ENCODE peak calls at places on chromosomes 13 and 19, in six cellular contexts. T is A549, M is gastrocnemius medialis, L is upper lobe of left lung, J is K562, N is body of pancreas. O is an unnamed sample.

GRCh38 chr19:15829786-15830185 is 14.3 kb upstream of the OR10H1 start:
- ATAC-seq in T (no peak), M (no peak), L (no peak), J (no peak), N (no peak), O (no peak)

GRCh38 chr13:50845211-50845610 is 1.7 kb upstream of the DLEU7 start:
- ATAC-seq in T (no peak), M (no peak), L (no peak), J (no peak), N (no peak), O (no peak)

GRCh38 chr13:97856001-97856675 is 97.3 kb upstream of the IPO5 start:
- ATAC-seq in T (peak), M (peak), L (peak), J (no peak), N (peak), O (peak)

GRCh38 chr19:42655748-42656147 is 61.0 kb upstream of the CEACAM8 start:
- ATAC-seq in T (peak), M (no peak), L (no peak), J (no peak), N (peak), O (no peak)

GRCh38 chr13:101649490-101650126 is 197.1 kb downstream of the ITGBL1 start:
- ATAC-seq in T (peak), M (peak), L (peak), J (no peak), N (no peak), O (peak)

GRCh38 chr13:106348032-106348431 is 187.4 kb downstream of the EFNB2 start:
- ATAC-seq in T (no peak), M (no peak), L (no peak), J (no peak), N (no peak), O (no peak)

GRCh38 chr13:99614465-99614885 is 113.2 kb downstream of the TM9SF2 start:
- ATAC-seq in T (peak), M (no peak), L (peak), J (peak), N (peak), O (no peak)

GRCh38 chr19:4742717-4743646 is 19.3 kb upstream of the DPP9 start:
- ATAC-seq in T (no peak), M (peak), L (peak), J (no peak), N (peak), O (peak)

GRCh38 chr13:62290542-62290941 is 874.9 kb upstream of the PCDH20 start:
- ATAC-seq in T (no peak), M (no peak), L (no peak), J (no peak), N (no peak), O (no peak)

GRCh38 chr19:47086280-47086679 is 27.3 kb downstream of the ZC3H4 start:
- ATAC-seq in T (no peak), M (no peak), L (no peak), J (no peak), N (no peak), O (no peak)

GRCh38 chr19:50772408-50773311 is 2.4 kb downstream of the GPR32 start:
- ATAC-seq in T (peak), M (no peak), L (no peak), J (peak), N (no peak), O (no peak)

GRCh38 chr13:48723168-48723567 is 69.4 kb downstream of the CYSLTR2 start:
- ATAC-seq in T (no peak), M (no peak), L (peak), J (no peak), N (no peak), O (no peak)

GRCh38 chr13:75299913-75300862 is 181.8 kb downstream of the TBC1D4 start:
- ATAC-seq in T (no peak), M (no peak), L (no peak), J (no peak), N (no peak), O (no peak)

GRCh38 chr13:45768668-45769067 is 66.5 kb downstream of the CBY2 start:
- ATAC-seq in T (no peak), M (no peak), L (no peak), J (no peak), N (no peak), O (no peak)

GRCh38 chr19:633786-634639 is 676 bp upstream of the POLRMT start:
- ATAC-seq in T (no peak), M (peak), L (peak), J (no peak), N (peak), O (peak)

GRCh38 chr19:32498641-32499200 is 82.3 kb upstream of the PDCD5 start:
- ATAC-seq in T (peak), M (no peak), L (no peak), J (no peak), N (no peak), O (no peak)

DNA sequence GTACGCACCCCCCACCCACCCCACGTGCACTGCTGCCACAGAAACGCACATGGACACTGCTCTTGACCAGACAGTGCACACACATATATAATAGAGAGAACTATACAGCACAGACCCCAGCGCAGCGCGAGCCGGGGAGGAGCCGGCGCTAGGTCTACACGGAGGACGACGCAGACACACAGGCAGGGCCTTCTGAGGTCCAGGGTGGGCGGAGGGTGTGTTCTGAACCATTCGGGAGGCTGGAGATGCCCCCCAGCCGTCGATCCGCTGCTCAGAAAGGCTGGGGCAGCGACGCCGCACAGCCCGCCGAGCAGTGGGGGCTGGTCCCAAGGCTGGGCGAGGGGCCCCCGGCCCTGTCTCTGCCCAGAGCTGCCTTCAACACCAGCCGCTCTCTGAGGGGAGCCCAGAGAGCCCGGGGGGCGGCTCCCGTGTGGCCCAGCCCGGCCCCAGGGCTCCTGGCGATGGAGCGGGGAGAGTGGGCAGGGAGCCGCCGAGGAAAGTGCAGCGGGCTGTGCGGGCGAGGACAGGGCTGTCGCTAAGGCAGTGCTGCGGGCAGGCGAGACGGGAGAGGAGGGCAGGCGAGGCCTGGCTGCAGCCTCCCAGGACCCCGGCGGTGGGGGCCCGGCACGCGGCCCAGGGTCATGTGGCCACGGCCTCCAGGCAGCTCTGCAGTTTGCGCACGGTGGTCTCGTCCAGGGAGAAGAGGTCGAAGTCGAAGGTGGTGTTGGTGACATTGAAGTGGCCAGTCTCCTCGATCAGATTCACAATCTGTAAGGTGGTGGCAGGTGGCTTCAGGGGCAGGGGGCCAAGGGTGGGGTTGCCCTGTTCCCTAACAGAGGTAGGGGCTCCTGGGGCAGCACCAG is 67.1 kb downstream of the MLLT1 start:
- ATAC-seq in T (no peak), M (no peak), L (no peak), J (no peak), N (no peak), O (no peak)
- TF ChIP-seq POLR2A in T (no peak), M (no peak), L (no peak), J (no peak), N (no peak), O (no peak)

DNA sequence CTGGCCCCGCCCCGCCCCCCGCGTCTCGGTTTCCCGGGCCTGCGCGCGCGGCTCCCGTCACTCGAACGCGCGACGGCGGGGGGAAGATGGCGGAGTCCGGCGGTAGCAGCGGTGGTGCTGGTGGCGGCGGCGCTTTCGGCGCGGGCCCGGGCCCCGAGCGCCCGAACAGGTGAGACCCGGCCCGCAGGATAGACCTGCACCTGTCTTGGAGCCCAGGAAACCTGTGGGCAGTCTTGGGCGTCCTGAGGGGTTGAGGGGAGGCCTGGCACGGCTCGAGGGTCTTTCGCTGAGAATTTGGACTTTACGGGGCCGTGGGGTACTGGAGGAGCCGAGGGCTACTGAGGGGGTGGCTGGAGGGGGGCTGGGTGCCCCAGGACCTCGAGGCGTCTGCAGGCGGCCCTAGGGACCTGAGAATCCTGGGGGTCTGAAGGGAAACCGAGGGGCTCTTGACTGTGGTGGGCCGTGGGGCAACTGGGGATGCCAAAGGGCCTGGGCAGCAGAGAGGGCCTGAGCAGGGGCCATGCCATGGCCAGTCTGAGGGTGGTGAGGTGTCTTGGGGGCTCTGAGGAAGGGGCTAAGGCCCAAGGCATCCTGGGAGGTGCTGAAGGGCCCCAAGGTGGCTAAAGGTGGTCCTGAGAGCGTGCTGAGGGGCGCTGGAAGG is at the start of gene KLHL26:
- ATAC-seq in T (no peak), M (peak), L (no peak), J (no peak), N (no peak), O (no peak)
- H3K27ac ChIP-seq in T (peak), M (peak), L (peak), J (peak), N (peak), O (peak)

GRCh38 chr19:54156953-54157352 is 2.6 kb downstream of the LENG1 start:
- ATAC-seq in T (no peak), M (no peak), L (no peak), J (no peak), N (no peak), O (no peak)
- TF ChIP-seq POLR2A in T (no peak), M (no peak), L (no peak), J (peak), N (no peak), O (no peak)

DNA sequence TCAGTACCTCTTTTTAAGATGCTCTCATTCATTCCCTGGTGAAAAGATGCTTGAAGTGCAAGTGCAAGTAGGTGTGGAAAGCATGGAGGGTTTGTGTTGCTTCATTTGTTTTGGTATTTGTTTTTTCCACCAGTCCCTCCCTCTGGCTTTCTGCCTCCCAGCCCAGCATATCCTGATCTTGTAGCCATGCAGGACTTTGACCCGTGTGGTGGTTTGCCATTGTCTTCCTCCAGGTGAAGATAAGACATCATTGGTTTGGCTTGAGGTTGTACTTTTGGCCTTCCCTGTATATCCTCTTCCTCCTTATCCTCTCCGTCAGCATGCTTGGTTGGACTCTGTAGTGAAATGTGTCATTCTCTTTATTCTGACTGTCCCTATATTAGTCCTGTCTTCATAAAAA is 9.1 kb downstream of the SPINT2 start:
- ATAC-seq in T (no peak), M (no peak), L (no peak), J (no peak), N (peak), O (no peak)
- H3K27ac ChIP-seq in T (peak), M (no peak), L (no peak), J (no peak), N (peak), O (no peak)